ENCODE peak calls at places on chromosomes 16 and 17, in seven cellular contexts. Q, L, Y, S, A, H and J are unnamed samples.

GRCh38 chr16:57341441-57342303 is 16.9 kb upstream of the CCL22 start:
- DNase-seq in A (peak), Q (peak), S (no peak), L (peak), Y (peak), H (peak), J (no peak)

GRCh38 chr16:57570301-57571070 is 28.0 kb downstream of the ADGRG5 start:
- DNase-seq in Q (no peak), A (no peak), H (no peak), S (no peak), L (no peak), Y (no peak), J (no peak)

GRCh38 chr17:58084317-58084981 is 1.2 kb downstream of the DYNLL2 start:
- DNase-seq in Q (no peak), S (no peak), A (peak), Y (peak), L (peak), H (no peak), J (no peak)

GRCh38 chr16:590165-590874 is 454 bp downstream of the RAB40C start:
- DNase-seq in L (peak), H (no peak), Y (no peak), A (no peak), S (no peak), Q (no peak), J (no peak)

GRCh38 chr17:3724373-3725077 is 822 bp downstream of the HASPIN start:
- DNase-seq in A (no peak), Y (no peak), H (no peak), S (no peak), Q (no peak), L (no peak), J (no peak)

GRCh38 chr16:49274936-49275730 is 6.5 kb downstream of the CBLN1 start:
- DNase-seq in Q (no peak), A (no peak), S (no peak), H (no peak), Y (no peak), L (no peak), J (no peak)

GRCh38 chr16:87189426-87189825 is 127.8 kb downstream of the C16orf95 start:
- DNase-seq in A (no peak), H (no peak), L (no peak), S (no peak), Q (no peak), Y (no peak), J (no peak)

GRCh38 chr16:88943131-88943664 is 33.8 kb downstream of the CBFA2T3 start:
- DNase-seq in L (no peak), S (no peak), H (no peak), Q (peak), Y (no peak), A (no peak), J (no peak)

GRCh38 chr17:61352771-61353170 is 46.9 kb upstream of the TBX2 start:
- DNase-seq in Q (no peak), L (no peak), S (no peak), Y (no peak), A (no peak), H (no peak), J (no peak)